ENCODE peak calls at places on chromosomes 1 and 21, in seven cellular contexts. P is transverse colon, D is A673, F is astrocyte of the spinal cord, Y is brain microvascular endothelial cell, Z is endodermal cell, O is fibroblast of mammary gland. H is an unnamed sample.

GRCh38 chr1:207841907-207842306 is 69.0 kb downstream of the CD34 start:
- DNase-seq in P (no peak), D (no peak), F (no peak), Y (no peak), Z (peak), O (no peak), H (no peak)

GRCh38 chr1:170547255-170547654 is 15.3 kb downstream of the GORAB start:
- DNase-seq in P (no peak), D (no peak), F (no peak), Y (no peak), Z (no peak), O (no peak), H (no peak)

GRCh38 chr1:25255711-25256577 is 8.7 kb upstream of the RSRP1 start:
- DNase-seq in P (no peak), D (peak), F (no peak), Y (no peak), Z (peak), O (no peak), H (no peak)

GRCh38 chr21:28442624-28443023 is 550.1 kb downstream of the LTN1 start:
- DNase-seq in P (no peak), D (no peak), F (peak), Y (peak), Z (no peak), O (peak), H (no peak)

GRCh38 chr1:172940170-172940855 is 110.4 kb downstream of the TNFSF18 start:
- DNase-seq in P (no peak), D (peak), F (peak), Y (peak), Z (no peak), O (no peak), H (peak)

GRCh38 chr1:17624540-17625256 is 85.2 kb downstream of the ARHGEF10L start:
- DNase-seq in P (no peak), D (no peak), F (peak), Y (peak), Z (no peak), O (peak), H (peak)

GRCh38 chr1:24932284-24932683 is 2.2 kb upstream of the RUNX3 start:
- DNase-seq in P (peak), D (peak), F (no peak), Y (no peak), Z (peak), O (peak), H (no peak)

GRCh38 chr21:14121719-14122118 is 89.0 kb downstream of the LIPI start:
- DNase-seq in P (no peak), D (no peak), F (no peak), Y (no peak), Z (no peak), O (no peak), H (no peak)

GRCh38 chr1:78375996-78376395 is 114.8 kb upstream of the PTGFR start:
- DNase-seq in P (no peak), D (no peak), F (peak), Y (peak), Z (no peak), O (peak), H (peak)

GRCh38 chr1:103788377-103788776 is 38.7 kb downstream of the AMY1C start:
- DNase-seq in P (no peak), D (peak), F (peak), Y (no peak), Z (no peak), O (peak), H (no peak)

GRCh38 chr1:119102051-119102450 is 38.4 kb downstream of the WARS2 start:
- DNase-seq in P (no peak), D (no peak), F (no peak), Y (no peak), Z (no peak), O (peak), H (no peak)

GRCh38 chr1:46285730-46286477 is 17.5 kb downstream of the LRRC41 start:
- DNase-seq in P (no peak), D (peak), F (no peak), Y (no peak), Z (peak), O (no peak), H (no peak)

GRCh38 chr21:37562920-37563640 is 196.5 kb downstream of the DYRK1A start:
- DNase-seq in P (peak), D (no peak), F (no peak), Y (no peak), Z (no peak), O (peak), H (no peak)

GRCh38 chr1:180919183-180919700 is 6.5 kb downstream of the KIAA1614 start:
- DNase-seq in P (no peak), D (no peak), F (no peak), Y (no peak), Z (peak), O (no peak), H (no peak)

GRCh38 chr1:180921386-180921785 is 8.7 kb downstream of the KIAA1614 start:
- DNase-seq in P (no peak), D (no peak), F (no peak), Y (no peak), Z (no peak), O (no peak), H (no peak)

GRCh38 chr1:180920193-180920592 is 7.5 kb downstream of the KIAA1614 start:
- DNase-seq in P (no peak), D (no peak), F (no peak), Y (no peak), Z (no peak), O (no peak), H (no peak)

GRCh38 chr1:180921891-180922636 is 9.4 kb downstream of the KIAA1614 start:
- DNase-seq in P (no peak), D (no peak), F (no peak), Y (no peak), Z (no peak), O (no peak), H (peak)

DNA sequence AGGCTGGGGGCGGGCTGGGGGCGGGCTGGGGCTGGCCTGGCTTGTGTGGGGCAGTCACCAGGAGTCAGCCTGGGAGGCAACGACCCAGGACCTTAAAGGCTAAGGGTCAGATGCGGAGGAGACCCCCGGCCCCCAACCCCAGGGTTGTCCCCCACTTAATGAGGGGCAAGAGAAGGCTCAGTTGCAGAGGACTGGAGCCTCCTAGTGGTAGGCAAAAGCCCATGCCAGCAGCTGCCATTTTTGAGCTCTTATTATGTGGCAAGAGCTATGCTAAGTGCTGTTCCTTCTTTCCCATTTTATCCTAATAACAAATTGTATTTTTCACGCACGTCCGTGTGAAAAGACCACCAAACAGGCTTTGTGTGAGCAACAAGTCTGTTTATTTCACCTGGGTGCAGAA is 8.0 kb downstream of the KIAA1614 start:
- DNase-seq in P (no peak), D (no peak), F (no peak), Y (no peak), Z (no peak), O (no peak), H (no peak)
- TF ChIP-seq CTCF in P (no peak), D (peak), F (peak), Y (peak), Z (peak), O (peak), H (peak)

DNA sequence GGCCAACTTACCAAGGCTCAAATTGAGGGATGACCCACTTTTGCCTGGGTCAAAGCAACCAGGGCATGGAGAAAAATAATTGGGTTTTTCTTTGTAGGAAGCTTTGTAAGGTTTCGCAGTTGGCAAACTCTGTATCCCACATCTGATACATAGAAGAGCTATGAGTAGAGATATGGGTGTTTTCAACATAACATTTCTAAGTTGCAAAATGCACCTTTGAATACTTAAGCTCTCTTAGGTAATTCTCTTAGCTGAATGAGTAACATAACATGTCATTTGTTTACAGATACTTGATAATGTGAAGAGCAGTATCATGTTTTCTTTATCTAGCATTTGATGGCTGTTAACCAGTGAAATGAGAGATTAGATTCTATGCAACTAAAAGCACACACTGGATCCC is 21.5 kb downstream of the RAVER2 start:
- DNase-seq in P (no peak), D (no peak), F (no peak), Y (no peak), Z (no peak), O (no peak), H (no peak)
- H3K4me3 ChIP-seq in P (no peak), D (no peak), F (no peak), Y (no peak), Z (no peak), O (no peak), H (no peak)

GRCh38 chr1:205568469-205569361 is 63.1 kb downstream of the ELK4 start:
- DNase-seq in P (peak), D (no peak), F (no peak), Y (no peak), Z (no peak), O (no peak), H (no peak)
- TF ChIP-seq CTCF in P (no peak), D (no peak), F (no peak), Y (no peak), Z (no peak), O (no peak), H (no peak)

GRCh38 chr1:35470964-35471613 is 86.1 kb downstream of the KIAA0319L start:
- DNase-seq in P (no peak), D (no peak), F (no peak), Y (no peak), Z (peak), O (no peak), H (no peak)
- H3K4me3 ChIP-seq in P (no peak), D (no peak), F (no peak), Y (no peak), Z (no peak), O (no peak), H (no peak)

GRCh38 chr1:10173582-10173981 is 36.8 kb upstream of the KIF1B start:
- DNase-seq in P (no peak), D (no peak), F (no peak), Y (no peak), Z (no peak), O (no peak), H (no peak)
- TF ChIP-seq CTCF in P (no peak), D (no peak), F (no peak), Y (no peak), Z (no peak), O (no peak), H (no peak)

H was measured in astrocyte of the cerebellum.